ENCODE peak calls at places on chromosomes 13 and 19, in six cellular contexts. S is K562, A is HCT116, H is H1, R is GM12878, J is HepG2. M is an unnamed sample.

GRCh38 chr19:30222993-30223865 is 149.0 kb upstream of the ZNF536 start:
- DNase-seq in A (no peak), S (no peak), R (no peak), J (no peak), H (no peak), M (no peak)

GRCh38 chr19:461664-462551 is 1.1 kb upstream of the SHC2 start:
- DNase-seq in H (no peak), A (no peak), R (no peak), J (peak), S (peak), M (no peak)

GRCh38 chr19:55436847-55437246 is 6.3 kb downstream of the SHISA7 start:
- DNase-seq in H (no peak), R (no peak), A (no peak), S (no peak), J (no peak), M (no peak)

GRCh38 chr19:9498183-9498902 is at the start of gene ZNF560:
- DNase-seq in H (no peak), J (no peak), R (no peak), S (peak), A (no peak), M (peak)

GRCh38 chr19:49997709-49998108 is 27.5 kb downstream of the VRK3 start:
- DNase-seq in S (peak), A (peak), J (peak), R (peak), H (no peak), M (no peak)

GRCh38 chr13:42997381-42997780 is 5.3 kb upstream of the EPSTI1 start:
- DNase-seq in S (no peak), H (no peak), A (no peak), R (no peak), J (no peak), M (no peak)

GRCh38 chr19:55641376-55642152 is 762 bp downstream of the ZNF580 start:
- DNase-seq in R (no peak), H (no peak), A (no peak), J (no peak), S (peak), M (no peak)

GRCh38 chr13:32838985-32839384 is 177.2 kb upstream of the KL start:
- DNase-seq in J (peak), S (no peak), R (no peak), H (no peak), A (no peak), M (no peak)

GRCh38 chr13:29436291-29436690 is 159.2 kb downstream of the SLC7A1 start:
- DNase-seq in H (no peak), A (no peak), J (no peak), R (no peak), S (no peak), M (no peak)

GRCh38 chr13:96816874-96817273 is 177.4 kb downstream of the OXGR1 start:
- DNase-seq in A (no peak), S (no peak), H (no peak), R (no peak), J (no peak), M (peak)

GRCh38 chr13:46295531-46296464 is 84.1 kb downstream of the LRRC63 start:
- DNase-seq in H (no peak), S (no peak), J (no peak), R (peak), A (no peak), M (no peak)

GRCh38 chr13:28267495-28267894 is 129.2 kb downstream of the PAN3 start:
- DNase-seq in H (no peak), S (no peak), A (no peak), R (no peak), J (no peak), M (no peak)

GRCh38 chr19:50380137-50380536 is 3.9 kb downstream of the NR1H2 start:
- DNase-seq in S (no peak), A (no peak), H (no peak), R (no peak), J (no peak), M (no peak)

GRCh38 chr13:39023761-39024160 is 14.1 kb downstream of the PROSER1 start:
- DNase-seq in A (no peak), R (no peak), J (no peak), H (no peak), S (no peak), M (no peak)

GRCh38 chr13:44184740-44185139 is 188.9 kb upstream of the SERP2 start:
- DNase-seq in H (no peak), S (no peak), A (no peak), J (no peak), R (no peak), M (no peak)

GRCh38 chr13:44191504-44192171 is 182.0 kb upstream of the SERP2 start:
- DNase-seq in R (no peak), S (peak), H (no peak), J (peak), A (peak), M (peak)

GRCh38 chr13:44191103-44191502 is 182.5 kb upstream of the SERP2 start:
- DNase-seq in J (no peak), S (no peak), A (no peak), H (no peak), R (no peak), M (no peak)

GRCh38 chr13:44189085-44189484 is 184.5 kb upstream of the SERP2 start:
- DNase-seq in J (no peak), S (no peak), A (no peak), H (no peak), R (no peak), M (no peak)

GRCh38 chr13:44188257-44188656 is 185.4 kb upstream of the SERP2 start:
- DNase-seq in J (no peak), A (peak), S (no peak), R (no peak), H (no peak), M (no peak)
- TF ChIP-seq ZNF274 in J (no peak), A (no peak), S (no peak), R (no peak), H (no peak), M (no peak)

GRCh38 chr19:6733338-6734095 is 3.9 kb downstream of the GPR108 start:
- DNase-seq in H (no peak), S (peak), R (no peak), J (no peak), A (no peak), M (no peak)
- TF ChIP-seq ZNF274 in H (no peak), S (no peak), R (no peak), J (no peak), A (no peak), M (no peak)

DNA sequence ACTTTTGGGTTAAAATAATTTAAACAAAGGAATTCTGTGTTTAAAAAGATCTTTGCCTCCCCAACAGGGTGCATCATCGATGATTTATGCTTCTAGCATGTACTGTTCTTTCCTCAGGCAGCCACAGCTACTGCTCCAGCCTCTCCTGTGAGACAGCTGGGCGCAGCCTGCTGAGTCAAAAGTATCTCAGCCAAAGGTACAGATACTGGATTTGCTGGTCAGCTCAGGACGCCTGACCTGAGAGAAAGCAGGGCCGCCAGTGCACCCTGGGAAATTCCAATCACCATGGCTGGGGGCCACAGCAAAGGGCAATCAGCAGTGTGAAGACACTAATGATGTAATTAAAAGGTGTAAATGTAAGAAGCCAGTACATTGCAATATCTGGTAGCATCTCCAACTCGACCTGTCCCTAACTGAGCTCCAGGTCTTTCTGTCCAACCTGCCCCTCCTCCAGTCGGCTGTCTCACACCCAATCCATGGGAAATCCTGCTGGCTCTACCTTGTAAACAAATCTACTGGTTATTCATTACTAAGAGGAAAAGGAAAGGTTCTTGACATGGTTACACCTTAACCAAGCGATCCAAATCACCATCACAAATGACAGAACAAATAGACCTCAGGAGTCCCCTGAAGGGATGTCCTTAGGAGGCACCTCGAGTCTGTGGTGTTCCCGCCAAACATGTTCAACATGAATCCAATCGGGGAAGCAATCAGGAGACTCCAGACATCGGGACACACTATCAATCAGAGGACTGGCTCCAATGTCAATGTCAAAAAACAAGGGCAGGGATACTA is 7.3 kb downstream of the OPA3 start:
- DNase-seq in R (no peak), J (peak), H (no peak), A (no peak), S (no peak), M (no peak)
- TF ChIP-seq ZNF274 in R (no peak), J (no peak), H (no peak), A (no peak), S (no peak), M (no peak)

GRCh38 chr19:15429825-15430467 is 11.2 kb upstream of the AKAP8L start:
- DNase-seq in A (no peak), J (no peak), R (no peak), S (no peak), H (no peak), M (no peak)
- TF ChIP-seq ZNF274 in A (no peak), J (no peak), R (no peak), S (no peak), H (no peak), M (no peak)

DNA sequence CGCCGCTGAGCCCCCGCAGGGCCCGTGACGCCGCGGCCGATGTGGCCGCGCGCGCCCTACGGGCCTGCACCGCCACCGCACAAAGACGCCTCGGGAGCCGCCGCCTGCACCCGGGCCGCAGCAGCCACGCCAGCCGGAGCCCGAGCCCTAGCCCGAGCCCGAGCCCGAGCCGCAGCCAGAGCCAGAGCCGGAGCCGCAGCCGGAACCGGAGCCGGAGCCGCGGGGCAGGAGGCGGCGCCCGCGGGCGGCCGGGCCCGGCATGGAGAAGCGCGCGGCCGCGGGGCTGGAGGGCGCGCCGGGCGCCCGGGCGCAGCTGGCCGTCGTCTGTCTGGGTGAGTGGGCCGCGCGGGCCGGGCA is 375 bp downstream of the LRP3 start:
- DNase-seq in S (no peak), H (no peak), A (no peak), J (no peak), R (no peak), M (no peak)
- TF ChIP-seq ZNF274 in S (no peak), H (no peak), A (no peak), J (no peak), R (no peak), M (no peak)

GRCh38 chr13:65093352-65093751 is 2136.8 kb downstream of the PCDH9 start:
- DNase-seq in H (no peak), A (no peak), J (no peak), S (no peak), R (no peak), M (no peak)
- TF ChIP-seq ZNF274 in H (no peak), A (no peak), J (no peak), S (no peak), R (no peak), M (no peak)

GRCh38 chr13:94329277-94329676 is 150.2 kb downstream of the DCT start:
- DNase-seq in J (no peak), S (no peak), H (no peak), R (no peak), A (no peak), M (no peak)
- TF ChIP-seq ZNF274 in J (no peak), S (no peak), H (no peak), R (no peak), A (no peak), M (no peak)

M was measured in NT2/D1.